ENCODE peak calls at places on chromosomes 3 and 15, in five cellular contexts. F is bronchial epithelial cell, V is lower lobe of right lung, I is K562, O is endodermal cell. Z is an unnamed sample.

GRCh38 chr3:164897335-164897734 is 181.0 kb downstream of the SI start:
- DNase-seq in O (no peak), F (no peak), I (no peak), V (no peak), Z (peak; percentile 77)

GRCh38 chr15:51342249-51342999 is 969 bp downstream of the GLDN start:
- DNase-seq in V (no peak), F (no peak), I (no peak), O (no peak), Z (no peak)

GRCh38 chr3:194537732-194538247 is 51.0 kb upstream of the ATP13A3 start:
- DNase-seq in V (no peak), I (no peak), F (peak; percentile 58), O (no peak), Z (peak; percentile 92)

GRCh38 chr15:63983071-63983711 is 63.1 kb downstream of the DAPK2 start:
- DNase-seq in V (no peak), I (peak; percentile 40), F (no peak), O (peak; percentile 60), Z (no peak)

GRCh38 chr3:106025151-106025722 is 156.4 kb upstream of the CBLB start:
- DNase-seq in I (no peak), V (peak; percentile 44), O (peak; percentile 45), F (peak; percentile 86), Z (no peak)

GRCh38 chr3:60047426-60048200 is 997.8 kb upstream of the CFAP20DC start:
- DNase-seq in F (no peak), O (no peak), V (no peak), I (no peak), Z (no peak)

GRCh38 chr3:185552358-185552877 is at the start of gene LIPH:
- DNase-seq in V (no peak), I (peak; percentile 57), F (peak; percentile 66), O (peak; percentile 68), Z (no peak)

GRCh38 chr3:179606534-179607085 is 2.0 kb downstream of the NDUFB5 start:
- DNase-seq in O (no peak), V (no peak), F (no peak), I (no peak), Z (peak; percentile 47)

GRCh38 chr3:177478170-177478859 is 281.0 kb upstream of the TBL1XR1 start:
- DNase-seq in O (no peak), I (no peak), V (no peak), F (peak; percentile 100), Z (peak; percentile 98)

GRCh38 chr3:127722928-127723603 is 50.3 kb downstream of the ABTB1 start:
- DNase-seq in F (no peak), O (no peak), V (no peak), I (no peak), Z (no peak)

GRCh38 chr3:194296832-194297666 is 54.1 kb downstream of the CPN2 start:
- DNase-seq in I (no peak), O (peak; percentile 94), F (no peak), V (peak; percentile 62), Z (no peak)

GRCh38 chr3:152477422-152477821 is 208.7 kb downstream of the MBNL1 start:
- DNase-seq in F (no peak), I (no peak), V (no peak), O (no peak), Z (no peak)

GRCh38 chr3:81274671-81275070 is 486.8 kb downstream of the GBE1 start:
- DNase-seq in V (no peak), O (no peak), I (no peak), F (no peak), Z (no peak)

GRCh38 chr3:134369861-134370596 is 4.2 kb downstream of the AMOTL2 start:
- DNase-seq in O (peak; percentile 51), V (no peak), F (no peak), I (no peak), Z (no peak)

GRCh38 chr15:42820811-42821210 is 83.9 kb upstream of the CDAN1 start:
- DNase-seq in V (no peak), O (no peak), F (no peak), I (no peak), Z (no peak)

GRCh38 chr15:90082140-90082713 is 20.0 kb downstream of the IDH2 start:
- DNase-seq in F (no peak), V (no peak), I (no peak), O (peak; percentile 75), Z (no peak)

GRCh38 chr3:184290331-184290730 is 8.7 kb upstream of the PSMD2 start:
- DNase-seq in I (no peak), O (peak; percentile 67), V (no peak), F (no peak), Z (no peak)

GRCh38 chr3:117035785-117036184 is 326.2 kb downstream of the TUSC7 start:
- DNase-seq in V (no peak), I (no peak), F (no peak), O (peak; percentile 65), Z (no peak)

GRCh38 chr3:8387591-8387990 is 114.0 kb upstream of the LMCD1 start:
- DNase-seq in F (no peak), I (no peak), O (no peak), V (no peak), Z (no peak)

GRCh38 chr15:85137507-85138175 is 156.0 kb downstream of the PDE8A start:
- DNase-seq in I (no peak), O (peak; percentile 85), F (no peak), V (no peak), Z (no peak)

GRCh38 chr3:42166662-42167300 is 75.6 kb downstream of the TRAK1 start:
- DNase-seq in I (no peak), F (no peak), O (no peak), V (no peak), Z (no peak)

GRCh38 chr3:195021674-195022073 is 249.3 kb downstream of the XXYLT1 start:
- DNase-seq in O (peak; percentile 51), F (no peak), V (no peak), I (no peak), Z (no peak)

GRCh38 chr3:123713211-123713610 is 128.4 kb upstream of the HACD2 start:
- DNase-seq in I (no peak), F (no peak), O (no peak), V (peak; percentile 74), Z (no peak)

GRCh38 chr3:31762888-31763351 is 218.1 kb downstream of the OSBPL10 start:
- DNase-seq in I (no peak), O (no peak), F (no peak), V (no peak), Z (no peak)

GRCh38 chr3:177057768-177058167 is 139.5 kb downstream of the TBL1XR1 start:
- DNase-seq in O (no peak), V (no peak), I (no peak), F (no peak), Z (no peak)

GRCh38 chr15:45377630-45378148 is 655 bp downstream of the GATM start:
- DNase-seq in I (no peak), O (peak; percentile 62), F (no peak), V (no peak), Z (no peak)

GRCh38 chr3:127326341-127326740 is 38.5 kb upstream of the PRR20G start:
- DNase-seq in V (no peak), I (no peak), O (no peak), F (no peak), Z (no peak)

GRCh38 chr3:146464005-146464595 is 5.3 kb downstream of the PLSCR2 start:
- DNase-seq in O (no peak), I (no peak), V (no peak), F (peak; percentile 90), Z (no peak)

GRCh38 chr3:170180107-170180951 is 1.2 kb downstream of the PHC3 start:
- DNase-seq in V (no peak), O (no peak), F (peak; percentile 45), I (peak; percentile 19), Z (no peak)

GRCh38 chr15:72339777-72340177 is 19.8 kb upstream of the CELF6 start:
- DNase-seq in F (peak; percentile 82), O (no peak), I (peak; percentile 22), V (no peak), Z (no peak)

GRCh38 chr3:126358038-126358815 is 1.0 kb upstream of the KLF15 start:
- DNase-seq in F (no peak), O (peak; percentile 91), V (peak; percentile 73), I (no peak), Z (no peak)

GRCh38 chr15:80106051-80106450 is 46.6 kb downstream of the ZFAND6 start:
- DNase-seq in V (no peak), O (no peak), F (peak; percentile 50), I (no peak), Z (no peak)

GRCh38 chr3:182904164-182904563 is 76.2 kb downstream of the DCUN1D1 start:
- DNase-seq in F (no peak), I (no peak), V (no peak), O (no peak), Z (no peak)

GRCh38 chr3:39180546-39181346 is 11.6 kb downstream of the XIRP1 start:
- DNase-seq in F (peak; percentile 73), O (peak; percentile 95), I (peak; percentile 96), V (peak; percentile 96), Z (no peak)
- TF ChIP-seq CTCF in F (peak; percentile 37), O (peak; percentile 50), I (peak; percentile 23), V (peak; percentile 39), Z (peak; percentile 39)

DNA sequence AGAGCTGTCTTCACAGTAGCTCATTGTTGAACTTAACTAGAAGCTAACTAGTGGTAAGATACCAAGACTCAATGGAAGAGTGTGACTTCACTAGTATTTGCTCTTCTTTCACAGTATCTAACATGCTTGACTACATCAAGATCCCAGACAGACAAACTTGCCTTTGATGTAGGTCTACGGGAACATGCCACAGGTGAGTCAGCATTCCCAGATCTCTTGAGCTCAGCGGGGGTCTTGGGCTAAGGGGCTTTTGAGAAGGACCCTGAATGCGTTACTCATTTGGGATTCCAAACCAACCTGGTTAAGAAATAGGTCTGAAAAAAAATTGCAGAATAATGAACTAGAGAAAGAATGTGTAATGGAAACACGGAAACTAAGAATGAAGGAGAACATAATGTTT is 222.4 kb downstream of the RYR3 start:
- DNase-seq in V (no peak), I (no peak), O (peak; percentile 74), F (no peak), Z (no peak)
- H3K4me3 ChIP-seq in V (no peak overlapping the region), I (no peak overlapping the region), O (no peak overlapping the region), F (no peak overlapping the region), Z (no peak overlapping the region)

DNA sequence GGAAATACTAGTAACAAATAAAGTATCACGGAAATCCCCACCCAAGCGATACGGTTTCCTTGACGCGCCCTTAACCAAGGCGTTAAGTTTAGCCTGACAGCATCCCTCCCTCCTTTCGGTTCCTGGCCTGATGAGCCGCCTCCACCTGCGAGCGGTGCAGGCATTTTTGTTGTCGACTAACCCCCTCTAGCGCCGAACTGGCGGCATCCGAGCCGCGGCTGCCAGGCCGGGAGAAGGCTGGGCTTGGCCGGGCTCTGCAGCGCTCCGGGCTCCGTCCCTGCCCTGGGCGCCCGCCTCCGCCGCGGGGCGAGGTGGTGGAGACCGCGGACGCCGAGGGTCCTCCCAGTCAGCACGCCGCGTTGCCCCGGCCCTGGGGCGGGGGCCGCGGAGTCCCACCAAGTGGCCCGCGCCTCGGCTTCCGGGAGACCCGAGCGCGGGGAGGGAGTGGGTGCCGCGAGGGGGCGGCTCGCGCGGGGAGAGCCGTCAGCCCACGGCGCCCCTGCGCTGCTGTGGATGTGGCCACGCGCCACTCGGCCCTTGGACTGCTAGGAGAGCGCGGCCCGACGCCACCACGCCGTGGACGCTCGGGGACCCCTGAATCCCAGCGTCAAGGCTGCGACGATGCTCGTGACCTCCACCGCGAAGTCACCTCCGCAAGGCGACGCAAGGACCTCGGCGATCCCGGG is 1.1 kb upstream of the EPHA6 start:
- DNase-seq in I (no peak), O (peak; percentile 96), V (peak; percentile 65), F (peak; percentile 48), Z (peak; percentile 48)
- TF ChIP-seq CTCF in I (no peak), O (peak; percentile 89), V (peak; percentile 55), F (peak; percentile 73), Z (peak; percentile 69)

DNA sequence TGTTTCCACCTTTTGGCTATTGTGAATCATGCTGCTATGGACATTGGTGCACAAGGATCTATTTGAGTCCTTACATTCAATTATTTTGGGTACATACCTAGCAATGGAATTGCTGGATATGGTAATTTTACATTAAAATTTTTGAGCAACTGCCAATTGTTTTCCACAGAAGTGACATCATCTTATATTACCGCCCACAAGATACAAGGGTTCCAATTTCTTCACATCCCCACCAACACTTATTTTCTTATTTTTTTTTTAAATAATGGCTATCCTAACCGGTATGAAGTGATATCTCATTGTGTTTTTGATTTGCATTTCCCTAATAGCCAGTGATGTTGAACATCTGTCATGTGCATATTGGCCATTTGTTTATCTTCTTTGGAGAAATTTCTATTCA is 22.5 kb upstream of the NPTN start:
- DNase-seq in O (no peak), V (no peak), F (no peak), I (no peak), Z (no peak)
- H3K4me3 ChIP-seq in O (no peak overlapping the region), V (no peak overlapping the region), F (no peak overlapping the region), I (no peak overlapping the region), Z (no peak overlapping the region)

Z was measured in retinal pigment epithelial cell.